ENCODE peak calls at places on chromosomes 12 and 14, in five cellular contexts. One of them, this sample, is unnamed.

GRCh38 chr12:68530965-68531364 is 79.7 kb upstream of the RAP1B start:
- DNase-seq in EL: peak; percentile 77
- DNase-seq in A172: peak; percentile 27
- DNase-seq in NAMALWA: no peak
- DNase-seq in astrocyte of the cerebellum: peak; percentile 81
- DNase-seq in this sample: no peak

GRCh38 chr14:59360923-59361794 is 104.0 kb downstream of the GPR135 start:
- DNase-seq in NAMALWA: peak; percentile 49
- DNase-seq in astrocyte of the cerebellum: no peak
- DNase-seq in A172: peak; percentile 83
- DNase-seq in EL: peak; percentile 59
- DNase-seq in this sample: peak; percentile 95

GRCh38 chr14:54435500-54435981 is 5.6 kb downstream of the CNIH1 start:
- DNase-seq in NAMALWA: no peak
- DNase-seq in astrocyte of the cerebellum: no peak
- DNase-seq in A172: peak; percentile 43
- DNase-seq in EL: peak; percentile 83
- DNase-seq in this sample: no peak

GRCh38 chr12:10385181-10385613 is 4.6 kb downstream of the KLRK1 start:
- DNase-seq in NAMALWA: no peak
- DNase-seq in EL: peak; percentile 80
- DNase-seq in astrocyte of the cerebellum: peak; percentile 88
- DNase-seq in A172: no peak
- DNase-seq in this sample: no peak

GRCh38 chr14:61570188-61570960 is 124.9 kb upstream of the HIF1A start:
- DNase-seq in EL: peak; percentile 66
- DNase-seq in astrocyte of the cerebellum: no peak
- DNase-seq in A172: no peak
- DNase-seq in NAMALWA: no peak
- DNase-seq in this sample: peak; percentile 60

GRCh38 chr14:99821519-99822165 is 28.4 kb downstream of the EML1 start:
- DNase-seq in EL: peak; percentile 88
- DNase-seq in A172: peak; percentile 75
- DNase-seq in astrocyte of the cerebellum: peak; percentile 86
- DNase-seq in NAMALWA: peak; percentile 33
- DNase-seq in this sample: peak; percentile 51

GRCh38 chr12:79657136-79657535 is 33.6 kb downstream of the PAWR start:
- DNase-seq in astrocyte of the cerebellum: no peak
- DNase-seq in NAMALWA: no peak
- DNase-seq in EL: no peak
- DNase-seq in A172: no peak
- DNase-seq in this sample: no peak

GRCh38 chr12:130118181-130118580 is 44.1 kb upstream of the FZD10 start:
- DNase-seq in EL: no peak
- DNase-seq in astrocyte of the cerebellum: no peak
- DNase-seq in NAMALWA: no peak
- DNase-seq in A172: no peak
- DNase-seq in this sample: no peak

GRCh38 chr12:112879191-112879705 is 27.5 kb upstream of the OAS1 start:
- DNase-seq in EL: no peak
- DNase-seq in A172: no peak
- DNase-seq in NAMALWA: no peak
- DNase-seq in astrocyte of the cerebellum: no peak
- DNase-seq in this sample: no peak

GRCh38 chr14:94317259-94317658 is 5.9 kb downstream of the SERPINA6 start:
- DNase-seq in EL: no peak
- DNase-seq in NAMALWA: no peak
- DNase-seq in A172: no peak
- DNase-seq in astrocyte of the cerebellum: no peak
- DNase-seq in this sample: no peak

GRCh38 chr14:20477211-20477876 is 8.1 kb downstream of the PNP start:
- DNase-seq in EL: peak; percentile 80
- DNase-seq in A172: peak; percentile 71
- DNase-seq in astrocyte of the cerebellum: no peak
- DNase-seq in NAMALWA: no peak
- DNase-seq in this sample: peak; percentile 65

GRCh38 chr12:93982847-93983315 is 165.5 kb upstream of the PLXNC1 start:
- DNase-seq in EL: peak; percentile 74
- DNase-seq in NAMALWA: peak; percentile 26
- DNase-seq in A172: peak; percentile 63
- DNase-seq in astrocyte of the cerebellum: peak; percentile 49
- DNase-seq in this sample: peak; percentile 17

GRCh38 chr14:61197416-61197815 is 83.7 kb downstream of the TMEM30B start:
- DNase-seq in astrocyte of the cerebellum: no peak
- DNase-seq in NAMALWA: no peak
- DNase-seq in A172: no peak
- DNase-seq in EL: no peak
- DNase-seq in this sample: no peak

GRCh38 chr14:105855246-105855892 is 329.0 kb downstream of the TMEM121 start:
- DNase-seq in EL: no peak
- DNase-seq in astrocyte of the cerebellum: no peak
- DNase-seq in A172: no peak
- DNase-seq in NAMALWA: peak; percentile 15
- DNase-seq in this sample: no peak

GRCh38 chr12:120971299-120972180 is 6.8 kb upstream of the HNF1A start:
- DNase-seq in astrocyte of the cerebellum: peak; percentile 40
- DNase-seq in EL: peak; percentile 59
- DNase-seq in A172: peak; percentile 68
- DNase-seq in NAMALWA: peak; percentile 91
- DNase-seq in this sample: peak; percentile 96

GRCh38 chr14:100526632-100527031 is 60.6 kb downstream of the BEGAIN start:
- DNase-seq in NAMALWA: no peak
- DNase-seq in astrocyte of the cerebellum: no peak
- DNase-seq in A172: no peak
- DNase-seq in EL: no peak
- DNase-seq in this sample: no peak

GRCh38 chr14:104299993-104300761 is 161.8 kb downstream of the KIF26A start:
- DNase-seq in astrocyte of the cerebellum: no peak
- DNase-seq in EL: no peak
- DNase-seq in NAMALWA: no peak
- DNase-seq in A172: no peak
- DNase-seq in this sample: no peak

GRCh38 chr14:42138406-42138805 is 531.7 kb downstream of the LRFN5 start:
- DNase-seq in A172: no peak
- DNase-seq in NAMALWA: no peak
- DNase-seq in astrocyte of the cerebellum: no peak
- DNase-seq in EL: no peak
- DNase-seq in this sample: no peak

GRCh38 chr12:113333111-113333750 is 1.7 kb downstream of the SLC8B1 start:
- DNase-seq in astrocyte of the cerebellum: no peak
- DNase-seq in A172: no peak
- DNase-seq in EL: no peak
- DNase-seq in NAMALWA: no peak
- DNase-seq in this sample: no peak

GRCh38 chr12:774051-774614 is 21.8 kb downstream of the WNK1 start:
- DNase-seq in NAMALWA: no peak
- DNase-seq in A172: no peak
- DNase-seq in EL: no peak
- DNase-seq in astrocyte of the cerebellum: no peak
- DNase-seq in this sample: no peak

GRCh38 chr12:57803317-57803893 is 15.1 kb downstream of the AVIL start:
- DNase-seq in EL: peak; percentile 61
- DNase-seq in A172: peak; percentile 59
- DNase-seq in NAMALWA: peak; percentile 47
- DNase-seq in astrocyte of the cerebellum: peak; percentile 16
- DNase-seq in this sample: peak; percentile 27

GRCh38 chr12:123119808-123120207 is 31.1 kb downstream of the PITPNM2 start:
- DNase-seq in NAMALWA: peak; percentile 75
- DNase-seq in EL: no peak
- DNase-seq in A172: no peak
- DNase-seq in astrocyte of the cerebellum: no peak
- DNase-seq in this sample: no peak

GRCh38 chr14:90513151-90514014 is 116.6 kb downstream of the CALM1 start:
- DNase-seq in EL: no peak
- DNase-seq in A172: no peak
- DNase-seq in astrocyte of the cerebellum: no peak
- DNase-seq in NAMALWA: no peak
- DNase-seq in this sample: no peak

GRCh38 chr12:1796515-1797010 is 23.8 kb upstream of the LRTM2 start:
- DNase-seq in NAMALWA: no peak
- DNase-seq in A172: no peak
- DNase-seq in EL: peak; percentile 59
- DNase-seq in astrocyte of the cerebellum: no peak
- DNase-seq in this sample: peak; percentile 86

GRCh38 chr12:85405781-85406522 is 125.9 kb downstream of the ALX1 start:
- DNase-seq in A172: no peak
- DNase-seq in astrocyte of the cerebellum: peak; percentile 80
- DNase-seq in NAMALWA: no peak
- DNase-seq in EL: peak; percentile 4
- DNase-seq in this sample: peak; percentile 15

GRCh38 chr12:130819681-130820080 is 19.4 kb downstream of the STX2 start:
- DNase-seq in A172: no peak
- DNase-seq in astrocyte of the cerebellum: no peak
- DNase-seq in NAMALWA: no peak
- DNase-seq in EL: no peak
- DNase-seq in this sample: no peak

GRCh38 chr14:32186248-32186647 is 15.6 kb upstream of the RNU6-7 start:
- DNase-seq in EL: no peak
- DNase-seq in NAMALWA: no peak
- DNase-seq in A172: no peak
- DNase-seq in astrocyte of the cerebellum: no peak
- DNase-seq in this sample: no peak

GRCh38 chr14:83826838-83827237 is 1703.1 kb upstream of the FLRT2 start:
- DNase-seq in A172: peak; percentile 34
- DNase-seq in EL: peak; percentile 58
- DNase-seq in NAMALWA: no peak
- DNase-seq in astrocyte of the cerebellum: no peak
- DNase-seq in this sample: no peak

GRCh38 chr12:96635844-96636243 is 146.5 kb downstream of the CFAP54 start:
- DNase-seq in astrocyte of the cerebellum: no peak
- DNase-seq in EL: no peak
- DNase-seq in NAMALWA: no peak
- DNase-seq in A172: no peak
- DNase-seq in this sample: no peak

GRCh38 chr12:132428872-132429121 is 61.2 kb upstream of the FBRSL1 start:
- DNase-seq in astrocyte of the cerebellum: no peak
- DNase-seq in EL: no peak
- DNase-seq in A172: no peak
- DNase-seq in NAMALWA: no peak
- DNase-seq in this sample: no peak

GRCh38 chr12:98883231-98883630 is 238.1 kb downstream of the APAF1 start:
- DNase-seq in astrocyte of the cerebellum: no peak
- DNase-seq in NAMALWA: no peak
- DNase-seq in A172: no peak
- DNase-seq in EL: no peak
- DNase-seq in this sample: no peak

GRCh38 chr12:67690656-67691055 is 42.1 kb downstream of the DYRK2 start:
- DNase-seq in astrocyte of the cerebellum: no peak
- DNase-seq in A172: no peak
- DNase-seq in NAMALWA: no peak
- DNase-seq in EL: no peak
- DNase-seq in this sample: no peak

GRCh38 chr14:90053044-90053443 is 8.8 kb upstream of the KCNK13 start:
- DNase-seq in astrocyte of the cerebellum: no peak
- DNase-seq in NAMALWA: no peak
- DNase-seq in A172: no peak
- DNase-seq in EL: no peak
- DNase-seq in this sample: no peak

GRCh38 chr14:30572237-30572636 is 13.3 kb downstream of the G2E3 start:
- DNase-seq in A172: no peak
- DNase-seq in astrocyte of the cerebellum: no peak
- DNase-seq in EL: no peak
- DNase-seq in NAMALWA: no peak
- DNase-seq in this sample: no peak

GRCh38 chr12:45232771-45233372 is 17.0 kb downstream of the ANO6 start:
- DNase-seq in NAMALWA: no peak
- DNase-seq in astrocyte of the cerebellum: peak; percentile 90
- DNase-seq in A172: peak; percentile 97
- DNase-seq in EL: peak; percentile 97
- DNase-seq in this sample: no peak

GRCh38 chr12:43749016-43749415 is 9.6 kb downstream of the PUS7L start:
- DNase-seq in NAMALWA: no peak
- DNase-seq in A172: no peak
- DNase-seq in astrocyte of the cerebellum: no peak
- DNase-seq in EL: no peak
- DNase-seq in this sample: no peak

GRCh38 chr14:95250126-95250824 is 69.4 kb downstream of the CLMN start:
- DNase-seq in astrocyte of the cerebellum: no peak
- DNase-seq in EL: no peak
- DNase-seq in A172: no peak
- DNase-seq in NAMALWA: no peak
- DNase-seq in this sample: no peak